ENCODE peak calls at places on chromosomes 13 and 19, in four cellular contexts. P is ovary, X is HT-29, E is H9. D is an unnamed sample.

GRCh38 chr13:24187185-24187584 is 26.7 kb downstream of the SPATA13 start:
- DNase-seq in P (no peak), X (no peak), E (no peak), D (no peak)

GRCh38 chr13:101455863-101456262 is 3.4 kb downstream of the ITGBL1 start:
- DNase-seq in P (no peak), X (peak; percentile 47), E (no peak), D (no peak)

GRCh38 chr13:99057310-99057975 is 79.6 kb upstream of the DOCK9 start:
- DNase-seq in P (no peak), X (no peak), E (no peak), D (no peak)

GRCh38 chr19:45768644-45769053 is 403 bp downstream of the SIX5 start:
- DNase-seq in P (peak; percentile 76), X (no peak), E (no peak), D (peak; percentile 19)

GRCh38 chr19:963401-964022 is 20.6 kb upstream of the WDR18 start:
- DNase-seq in P (no peak), X (no peak), E (no peak), D (no peak)

GRCh38 chr13:30829145-30829544 is 76.9 kb upstream of the MEDAG start:
- DNase-seq in P (no peak), X (peak; percentile 71), E (no peak), D (no peak)

GRCh38 chr13:102295316-102296048 is 106.4 kb downstream of the FGF14 start:
- DNase-seq in P (no peak), X (no peak), E (no peak), D (no peak)

GRCh38 chr19:55070755-55071502 is 4.7 kb upstream of the EPS8L1 start:
- DNase-seq in P (no peak), X (peak; percentile 100), E (no peak), D (no peak)

GRCh38 chr13:45055902-45056648 is 64.2 kb upstream of the GTF2F2 start:
- DNase-seq in P (peak; percentile 28), X (peak; percentile 43), E (no peak), D (no peak)

GRCh38 chr13:112792511-112792910 is 102.7 kb downstream of the ATP11A start:
- DNase-seq in P (no peak), X (no peak), E (peak; percentile 4), D (no peak)

GRCh38 chr13:107441279-107441678 is 774.1 kb downstream of the LIG4 start:
- DNase-seq in P (no peak), X (no peak), E (no peak), D (no peak)

GRCh38 chr13:40164137-40164536 is 502.3 kb downstream of the FOXO1 start:
- DNase-seq in P (no peak), X (no peak), E (no peak), D (no peak)

GRCh38 chr19:12880551-12881171 is 588 bp downstream of the DNASE2 start:
- DNase-seq in P (no peak), X (no peak), E (peak; percentile 53), D (no peak)

GRCh38 chr13:30616927-30617314 is 799 bp upstream of the USPL1 start:
- DNase-seq in P (no peak), X (peak; percentile 98), E (no peak), D (peak; percentile 40)

GRCh38 chr19:3528539-3529211 is 10.3 kb upstream of the TEKTIP1 start:
- DNase-seq in P (no peak), X (no peak), E (no peak), D (no peak)

GRCh38 chr13:95180513-95181245 is 120.6 kb downstream of the ABCC4 start:
- DNase-seq in P (no peak), X (no peak), E (no peak), D (no peak)

GRCh38 chr19:954672-955494 is 29.0 kb downstream of the ARID3A start:
- DNase-seq in P (no peak), X (no peak), E (no peak), D (no peak)

GRCh38 chr19:19459707-19460251 is 54.3 kb downstream of the GATAD2A start:
- DNase-seq in P (no peak), X (no peak), E (no peak), D (peak; percentile 63)

GRCh38 chr13:113548778-113549621 is 35.6 kb upstream of the TFDP1 start:
- DNase-seq in P (no peak), X (no peak), E (no peak), D (no peak)

GRCh38 chr13:107222619-107223018 is 654.7 kb upstream of the ARGLU1 start:
- DNase-seq in P (no peak), X (no peak), E (no peak), D (no peak)

GRCh38 chr13:80340643-80341097 is 256 bp downstream of the SPRY2 start:
- DNase-seq in P (no peak), X (peak; percentile 71), E (no peak), D (no peak)

GRCh38 chr19:4035582-4035981 is 28.0 kb downstream of the PIAS4 start:
- DNase-seq in P (no peak), X (no peak), E (no peak), D (no peak)

GRCh38 chr13:100530645-100531044 is 57.9 kb downstream of the GGACT start:
- DNase-seq in P (no peak), X (no peak), E (peak; percentile 27), D (no peak)

GRCh38 chr13:112348642-112349345 is 27.4 kb upstream of the SPACA7 start:
- DNase-seq in P (no peak), X (no peak), E (no peak), D (no peak)

GRCh38 chr19:37763488-37763887 is 15.9 kb downstream of the ZNF573 start:
- DNase-seq in P (no peak), X (no peak), E (no peak), D (no peak)

GRCh38 chr19:15318241-15318691 is 14.1 kb downstream of the BRD4 start:
- DNase-seq in P (no peak), X (no peak), E (no peak), D (no peak)

GRCh38 chr13:43072394-43072793 is 49.0 kb downstream of the DNAJC15 start:
- DNase-seq in P (no peak), X (no peak), E (no peak), D (no peak)

GRCh38 chr19:42108527-42109389 is 23.5 kb downstream of the POU2F2 start:
- DNase-seq in P (peak; percentile 42), X (peak; percentile 98), E (peak; percentile 91), D (peak; percentile 91)

GRCh38 chr19:2053601-2054389 is 2.8 kb upstream of the MKNK2 start:
- DNase-seq in P (peak; percentile 93), X (no peak), E (peak; percentile 31), D (no peak)